ENCODE peak calls at places on chromosome 9, in nine cellular contexts. I is stimulated activated CD8-positive, alpha-beta memory T cell treated with anti-CD3 and anti-CD28 coated beads, Interleukin-2, amount 100 ng/mL, for 48 hours; N is psoas muscle; H is heart left ventricle; E is fibroblast of the aortic adventitia; X is tibial artery; J is A549; O is cardiac muscle cell; T is fibroblast of lung. A is an unnamed sample.

GRCh38 chr9:125153712-125154367 is 10.5 kb upstream of the SCAI start:
- DNase-seq in N (no peak), T (no peak), O (no peak), J (no peak), X (no peak), E (no peak), I (no peak), H (no peak), A (no peak)

GRCh38 chr9:14271078-14271673 is 42.8 kb downstream of the NFIB start:
- DNase-seq in J (no peak), O (peak), I (no peak), E (peak), X (peak), T (peak), N (peak), H (peak), A (no peak)

GRCh38 chr9:88740844-88741243 is 205.9 kb downstream of the NXNL2 start:
- DNase-seq in X (no peak), E (no peak), O (no peak), N (no peak), J (no peak), I (no peak), H (no peak), T (no peak), A (no peak)

GRCh38 chr9:447230-448025 is 232.8 kb downstream of the DOCK8 start:
- DNase-seq in I (peak), N (no peak), O (peak), X (no peak), H (no peak), J (peak), T (no peak), E (peak), A (no peak)

GRCh38 chr9:2066312-2067273 is 51.4 kb downstream of the SMARCA2 start:
- DNase-seq in H (no peak), I (no peak), E (peak), O (peak), N (no peak), J (no peak), X (no peak), T (peak), A (no peak)

GRCh38 chr9:94973491-94973941 is 247.0 kb downstream of the AOPEP start:
- DNase-seq in X (no peak), I (no peak), E (peak), J (no peak), T (peak), O (peak), N (no peak), H (no peak), A (peak)

GRCh38 chr9:121281614-121282291 is 13.8 kb downstream of the GSN start:
- DNase-seq in H (peak), O (peak), I (no peak), J (peak), X (peak), T (peak), N (peak), E (peak), A (no peak)

GRCh38 chr9:137025120-137025966 is 2.7 kb downstream of the ABCA2 start:
- DNase-seq in H (no peak), E (no peak), N (no peak), X (no peak), T (no peak), I (no peak), J (no peak), O (no peak), A (no peak)

GRCh38 chr9:129617167-129617566 is 3.7 kb downstream of the C9orf50 start:
- DNase-seq in X (no peak), N (no peak), J (peak), O (no peak), E (peak), T (peak), H (no peak), I (no peak), A (no peak)

A was measured in stromal cell of bone marrow.